ENCODE peak calls at places on chromosomes 12 and 14, in seven cellular contexts. Y is astrocyte of the cerebellum, P is astrocyte, I is AG09309, A is thyroid gland, H is fibroblast of pulmonary artery, K is AG04449. G is an unnamed sample.

GRCh38 chr12:124687695-124688301 is 120.4 kb upstream of the NCOR2 start:
- DNase-seq in Y (no peak), P (no peak), I (no peak), A (peak), H (peak), K (no peak), G (peak)

GRCh38 chr12:105933671-105934665 is 204.8 kb downstream of the NUAK1 start:
- DNase-seq in Y (peak), P (peak), I (peak), A (no peak), H (peak), K (peak), G (no peak)

GRCh38 chr12:32197421-32197820 is 90.8 kb downstream of the BICD1 start:
- DNase-seq in Y (no peak), P (no peak), I (no peak), A (no peak), H (no peak), K (no peak), G (no peak)

GRCh38 chr14:95677168-95677835 is 8.9 kb upstream of the TCL1B start:
- DNase-seq in Y (no peak), P (no peak), I (no peak), A (no peak), H (no peak), K (no peak), G (no peak)

GRCh38 chr12:48883305-48884171 is 17.9 kb upstream of the RND1 start:
- DNase-seq in Y (no peak), P (no peak), I (no peak), A (no peak), H (peak), K (no peak), G (no peak)

GRCh38 chr12:120835657-120836056 is 68.5 kb downstream of the SPPL3 start:
- DNase-seq in Y (no peak), P (peak), I (no peak), A (peak), H (no peak), K (no peak), G (no peak)

GRCh38 chr14:31241450-31242114 is 34.0 kb upstream of the HECTD1 start:
- DNase-seq in Y (no peak), P (no peak), I (no peak), A (no peak), H (peak), K (no peak), G (no peak)

GRCh38 chr12:58202933-58203713 is 261.8 kb downstream of the ATP23 start:
- DNase-seq in Y (no peak), P (no peak), I (no peak), A (no peak), H (peak), K (no peak), G (no peak)

GRCh38 chr14:69943084-69943797 is 64.0 kb downstream of the SMOC1 start:
- DNase-seq in Y (no peak), P (no peak), I (no peak), A (peak), H (no peak), K (no peak), G (no peak)

GRCh38 chr12:16603916-16604575 is 1.9 kb downstream of the LMO3 start:
- DNase-seq in Y (no peak), P (no peak), I (no peak), A (no peak), H (peak), K (no peak), G (no peak)

GRCh38 chr12:57756406-57757341 is 1.8 kb downstream of the MARCHF9 start:
- DNase-seq in Y (no peak), P (no peak), I (no peak), A (peak), H (peak), K (no peak), G (peak)

GRCh38 chr12:129079719-129080118 is 226.4 kb downstream of the GLT1D1 start:
- DNase-seq in Y (no peak), P (no peak), I (no peak), A (no peak), H (no peak), K (no peak), G (no peak)

GRCh38 chr12:56593909-56594621 is 36.1 kb downstream of the BAZ2A start:
- DNase-seq in Y (peak), P (peak), I (no peak), A (peak), H (peak), K (peak), G (peak)

GRCh38 chr12:106282457-106283097 is 20.0 kb upstream of the TCP11L2 start:
- DNase-seq in Y (no peak), P (no peak), I (no peak), A (peak), H (peak), K (no peak), G (peak)

DNA sequence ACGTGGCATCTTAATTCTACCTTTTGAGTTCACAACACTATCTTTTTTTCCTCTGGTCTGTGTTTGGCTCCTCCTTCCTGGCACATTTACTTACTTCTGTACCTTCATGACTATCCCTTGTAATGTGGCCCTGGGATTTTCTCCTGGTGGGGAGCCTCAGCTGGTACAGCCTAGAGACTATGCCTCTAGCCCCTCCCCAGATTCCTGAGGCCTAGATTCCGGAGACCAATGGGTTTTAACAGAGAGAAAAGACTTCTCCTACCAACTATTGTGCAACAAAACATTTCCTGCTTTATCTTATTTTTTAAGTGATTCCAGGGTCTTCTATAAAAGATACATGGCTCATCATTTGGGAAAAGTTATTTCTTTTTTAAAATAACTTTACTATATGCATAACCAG is 216.2 kb upstream of the KRR1 start:
- DNase-seq in Y (no peak), P (no peak), I (no peak), A (no peak), H (no peak), K (no peak), G (no peak)
- TF ChIP-seq CTCF in Y (no peak), P (no peak), I (no peak), A (no peak), H (no peak), K (no peak), G (no peak)

GRCh38 chr14:21231020-21231652 is 38.1 kb downstream of the HNRNPC start:
- DNase-seq in Y (no peak), P (no peak), I (no peak), A (no peak), H (no peak), K (no peak), G (peak)

GRCh38 chr14:21234112-21234511 is 35.1 kb downstream of the HNRNPC start:
- DNase-seq in Y (no peak), P (no peak), I (no peak), A (no peak), H (no peak), K (no peak), G (no peak)

GRCh38 chr14:21236948-21237797 is 32.1 kb downstream of the HNRNPC start:
- DNase-seq in Y (no peak), P (no peak), I (no peak), A (no peak), H (no peak), K (no peak), G (no peak)

GRCh38 chr14:21229821-21230220 is 39.4 kb downstream of the HNRNPC start:
- DNase-seq in Y (no peak), P (no peak), I (no peak), A (no peak), H (no peak), K (no peak), G (no peak)

DNA sequence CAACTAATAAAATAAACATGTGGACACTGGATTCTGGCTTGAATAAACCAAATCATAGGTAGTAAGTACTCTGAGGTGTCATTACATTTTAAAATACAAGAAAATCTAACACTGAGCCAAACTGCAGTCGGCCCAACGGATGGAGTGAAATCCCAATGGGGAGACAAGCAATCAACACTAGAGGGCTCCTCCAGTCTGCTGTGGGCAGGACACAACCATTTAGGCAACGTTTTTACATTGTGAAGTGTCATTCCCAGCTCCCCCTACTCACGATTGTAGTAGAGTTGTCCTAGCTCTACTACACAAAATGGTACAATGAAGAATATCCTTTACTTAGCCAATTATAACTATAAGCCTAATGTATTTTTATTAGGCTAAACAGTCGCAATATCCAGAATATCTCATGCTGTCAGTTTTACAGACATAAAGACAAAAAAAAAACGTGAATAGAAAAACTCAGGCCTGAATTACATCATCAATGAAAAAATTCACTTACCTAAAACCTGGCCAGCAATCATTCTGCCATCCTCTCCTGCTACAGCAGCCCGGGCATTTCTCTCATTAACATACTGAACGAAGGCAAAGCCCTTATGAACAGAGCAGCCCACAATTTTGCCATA is 35.7 kb downstream of the HNRNPC start:
- DNase-seq in Y (no peak), P (no peak), I (no peak), A (no peak), H (no peak), K (no peak), G (no peak)
- TF ChIP-seq CTCF in Y (peak), P (peak), I (peak), A (no peak), H (peak), K (peak), G (peak)

GRCh38 chr14:68921666-68922065 is 57.4 kb downstream of the ACTN1 start:
- DNase-seq in Y (no peak), P (no peak), I (no peak), A (no peak), H (no peak), K (no peak), G (no peak)
- TF ChIP-seq CTCF in Y (peak), P (no peak), I (no peak), A (no peak), H (peak), K (peak), G (no peak)

DNA sequence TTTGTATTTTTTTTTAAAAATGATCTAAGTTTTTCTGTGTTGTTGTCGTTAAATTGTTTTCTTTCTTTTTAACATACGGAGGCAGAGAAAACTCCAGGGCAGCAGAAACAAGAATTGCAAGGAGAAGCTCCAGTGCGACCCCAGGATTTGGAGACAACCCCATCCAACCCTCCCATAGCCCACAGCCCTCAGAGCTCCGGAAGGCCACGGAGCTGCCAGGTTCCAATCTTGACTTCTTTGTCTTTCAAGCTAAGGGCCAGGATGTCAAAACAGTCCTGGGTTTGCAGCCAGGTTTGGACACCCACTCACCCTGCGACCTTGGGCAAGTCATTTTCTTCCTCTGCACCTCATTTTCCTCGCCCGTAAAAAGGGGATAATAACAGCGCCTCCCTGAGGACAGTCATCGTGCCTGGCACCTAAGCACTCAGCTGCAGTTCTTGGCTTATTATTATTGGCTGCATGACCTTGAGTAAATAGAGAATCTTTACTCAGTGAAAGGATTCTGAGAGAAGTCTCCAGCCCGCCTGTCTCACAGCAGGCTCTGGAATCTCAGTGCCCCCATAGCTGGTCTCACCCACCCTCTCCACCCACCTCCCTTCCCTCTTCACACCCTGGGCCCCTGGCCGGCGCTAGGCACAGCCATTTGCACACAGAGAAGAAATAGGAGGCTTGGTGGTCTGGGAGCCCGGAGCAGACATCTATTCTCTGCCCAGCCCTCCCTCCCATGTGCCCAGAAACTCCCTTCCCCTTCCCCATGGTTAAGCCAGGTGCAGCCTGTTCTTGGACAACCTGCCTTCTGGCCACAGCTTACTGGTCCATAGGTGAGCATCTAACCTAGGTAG is 79.4 kb upstream of the BCL11B start:
- DNase-seq in Y (no peak), P (no peak), I (no peak), A (no peak), H (no peak), K (no peak), G (no peak)
- TF ChIP-seq CTCF in Y (no peak), P (no peak), I (no peak), A (no peak), H (no peak), K (no peak), G (no peak)

G was measured in activated CD8-positive, alpha-beta T cell treated with anti-CD3 and anti-CD28 coated beads for 36 hours.